ENCODE peak calls at places on chromosomes 13 and 19, in four cellular contexts. One of them, this sample, is unnamed.

GRCh38 chr19:30968210-30968609 is 381.0 kb downstream of the TSHZ3 start:
- DNase-seq in left ventricle myocardium inferior: no peak
- DNase-seq in Panc1: no peak
- DNase-seq in fibroblast of lung: no peak
- DNase-seq in this sample: no peak

GRCh38 chr19:5333581-5334365 is 6.8 kb downstream of the PTPRS start:
- DNase-seq in left ventricle myocardium inferior: no peak
- DNase-seq in Panc1: no peak
- DNase-seq in fibroblast of lung: no peak
- DNase-seq in this sample: no peak

GRCh38 chr13:111049791-111050538 is 65.1 kb upstream of the ARHGEF7 start:
- DNase-seq in Panc1: no peak
- DNase-seq in fibroblast of lung: peak
- DNase-seq in left ventricle myocardium inferior: no peak
- DNase-seq in this sample: peak

GRCh38 chr19:42132030-42132628 is at the start of gene POU2F2:
- DNase-seq in Panc1: no peak
- DNase-seq in left ventricle myocardium inferior: peak
- DNase-seq in fibroblast of lung: no peak
- DNase-seq in this sample: no peak

GRCh38 chr13:25904830-25905229 is 147.0 kb downstream of the SHISA2 start:
- DNase-seq in fibroblast of lung: no peak
- DNase-seq in Panc1: no peak
- DNase-seq in left ventricle myocardium inferior: no peak
- DNase-seq in this sample: no peak

GRCh38 chr19:8392017-8392591 is 1.9 kb downstream of the RAB11B start:
- DNase-seq in left ventricle myocardium inferior: peak
- DNase-seq in Panc1: no peak
- DNase-seq in fibroblast of lung: peak
- DNase-seq in this sample: no peak

GRCh38 chr13:70171151-70171550 is 62.9 kb upstream of the KLHL1 start:
- DNase-seq in left ventricle myocardium inferior: no peak
- DNase-seq in Panc1: no peak
- DNase-seq in fibroblast of lung: no peak
- DNase-seq in this sample: no peak

GRCh38 chr13:113598081-113598410 is 13.5 kb downstream of the TFDP1 start:
- DNase-seq in left ventricle myocardium inferior: no peak
- DNase-seq in fibroblast of lung: no peak
- DNase-seq in Panc1: no peak
- DNase-seq in this sample: no peak

GRCh38 chr13:77065456-77066147 is 38.6 kb upstream of the FBXL3 start:
- DNase-seq in Panc1: no peak
- DNase-seq in left ventricle myocardium inferior: no peak
- DNase-seq in fibroblast of lung: no peak
- DNase-seq in this sample: no peak

GRCh38 chr19:8334458-8335342 is 8.4 kb downstream of the KANK3 start:
- DNase-seq in Panc1: no peak
- DNase-seq in fibroblast of lung: peak
- DNase-seq in left ventricle myocardium inferior: peak
- DNase-seq in this sample: no peak

GRCh38 chr19:55493052-55493649 is 4.9 kb downstream of the SSC5D start:
- DNase-seq in left ventricle myocardium inferior: no peak
- DNase-seq in fibroblast of lung: no peak
- DNase-seq in Panc1: no peak
- DNase-seq in this sample: no peak

GRCh38 chr13:34166406-34166805 is 348.5 kb downstream of the RFC3 start:
- DNase-seq in fibroblast of lung: no peak
- DNase-seq in Panc1: no peak
- DNase-seq in left ventricle myocardium inferior: no peak
- DNase-seq in this sample: no peak

GRCh38 chr19:58510084-58510862 is 1.5 kb downstream of the SLC27A5 start:
- DNase-seq in left ventricle myocardium inferior: no peak
- DNase-seq in Panc1: no peak
- DNase-seq in fibroblast of lung: no peak
- DNase-seq in this sample: no peak

GRCh38 chr19:5826531-5827341 is 12.8 kb downstream of the FUT6 start:
- DNase-seq in Panc1: no peak
- DNase-seq in fibroblast of lung: peak
- DNase-seq in left ventricle myocardium inferior: peak
- DNase-seq in this sample: peak

GRCh38 chr13:50119593-50119992 is 104.3 kb downstream of the KCNRG start:
- DNase-seq in Panc1: no peak
- DNase-seq in left ventricle myocardium inferior: no peak
- DNase-seq in fibroblast of lung: peak
- DNase-seq in this sample: no peak

GRCh38 chr13:112714366-112714765 is 24.5 kb downstream of the ATP11A start:
- DNase-seq in fibroblast of lung: no peak
- DNase-seq in Panc1: no peak
- DNase-seq in left ventricle myocardium inferior: no peak
- DNase-seq in this sample: no peak

GRCh38 chr13:23852351-23852750 is 36.8 kb downstream of the MIPEP start:
- DNase-seq in Panc1: no peak
- DNase-seq in left ventricle myocardium inferior: no peak
- DNase-seq in fibroblast of lung: no peak
- DNase-seq in this sample: no peak

GRCh38 chr19:15265214-15265613 is 33.0 kb upstream of the EPHX3 start:
- DNase-seq in Panc1: no peak
- DNase-seq in fibroblast of lung: no peak
- DNase-seq in left ventricle myocardium inferior: no peak
- DNase-seq in this sample: no peak

GRCh38 chr19:31353826-31354225 is 4.6 kb upstream of the TSHZ3 start:
- DNase-seq in fibroblast of lung: no peak
- DNase-seq in Panc1: no peak
- DNase-seq in left ventricle myocardium inferior: no peak
- DNase-seq in this sample: no peak

GRCh38 chr13:99418663-99419140 is 82.6 kb upstream of the TM9SF2 start:
- DNase-seq in Panc1: no peak
- DNase-seq in fibroblast of lung: no peak
- DNase-seq in left ventricle myocardium inferior: no peak
- DNase-seq in this sample: no peak

GRCh38 chr19:1827566-1828278 is 15.6 kb upstream of the ATP8B3 start:
- DNase-seq in left ventricle myocardium inferior: no peak
- DNase-seq in Panc1: no peak
- DNase-seq in fibroblast of lung: no peak
- DNase-seq in this sample: no peak

GRCh38 chr19:38788478-38789243 is at the start of gene LGALS7B:
- DNase-seq in left ventricle myocardium inferior: no peak
- DNase-seq in Panc1: no peak
- DNase-seq in fibroblast of lung: no peak
- DNase-seq in this sample: no peak

GRCh38 chr19:48613024-48613851 is 1.6 kb downstream of the FAM83E start:
- DNase-seq in fibroblast of lung: no peak
- DNase-seq in left ventricle myocardium inferior: no peak
- DNase-seq in Panc1: no peak
- DNase-seq in this sample: no peak

GRCh38 chr19:17737690-17738153 is 13.6 kb upstream of the FCHO1 start:
- DNase-seq in left ventricle myocardium inferior: no peak
- DNase-seq in fibroblast of lung: peak
- DNase-seq in Panc1: no peak
- DNase-seq in this sample: no peak

GRCh38 chr19:58045411-58046050 is 11.7 kb downstream of the ZSCAN1 start:
- DNase-seq in left ventricle myocardium inferior: no peak
- DNase-seq in Panc1: no peak
- DNase-seq in fibroblast of lung: no peak
- DNase-seq in this sample: no peak

GRCh38 chr13:98525452-98525851 is 51.5 kb downstream of the STK24 start:
- DNase-seq in fibroblast of lung: no peak
- DNase-seq in left ventricle myocardium inferior: no peak
- DNase-seq in Panc1: no peak
- DNase-seq in this sample: no peak

GRCh38 chr19:30518965-30519606 is 146.9 kb downstream of the ZNF536 start:
- DNase-seq in fibroblast of lung: no peak
- DNase-seq in Panc1: no peak
- DNase-seq in left ventricle myocardium inferior: no peak
- DNase-seq in this sample: peak

GRCh38 chr13:99269627-99270252 is 11.6 kb upstream of the GPR18 start:
- DNase-seq in left ventricle myocardium inferior: no peak
- DNase-seq in fibroblast of lung: peak
- DNase-seq in Panc1: peak
- DNase-seq in this sample: no peak

GRCh38 chr13:111893071-111893606 is 173.8 kb upstream of the SOX1 start:
- DNase-seq in Panc1: no peak
- DNase-seq in left ventricle myocardium inferior: no peak
- DNase-seq in fibroblast of lung: no peak
- DNase-seq in this sample: peak

GRCh38 chr19:32676186-32676894 is 692 bp downstream of the RGS9BP start:
- DNase-seq in fibroblast of lung: no peak
- DNase-seq in left ventricle myocardium inferior: no peak
- DNase-seq in Panc1: no peak
- DNase-seq in this sample: no peak

GRCh38 chr19:1962674-1963073 is 21.7 kb downstream of the CSNK1G2 start:
- DNase-seq in left ventricle myocardium inferior: no peak
- DNase-seq in fibroblast of lung: no peak
- DNase-seq in Panc1: no peak
- DNase-seq in this sample: no peak

GRCh38 chr19:33175886-33176669 is 18.1 kb upstream of the LRP3 start:
- DNase-seq in fibroblast of lung: peak
- DNase-seq in Panc1: no peak
- DNase-seq in left ventricle myocardium inferior: no peak
- DNase-seq in this sample: peak

GRCh38 chr13:38180670-38181069 is 169.0 kb upstream of the UFM1 start:
- DNase-seq in fibroblast of lung: peak
- DNase-seq in left ventricle myocardium inferior: no peak
- DNase-seq in Panc1: no peak
- DNase-seq in this sample: no peak
- H3K4me3 ChIP-seq in fibroblast of lung: peak
- H3K4me3 ChIP-seq in left ventricle myocardium inferior: peak
- H3K4me3 ChIP-seq in Panc1: no peak
- H3K4me3 ChIP-seq in this sample: no peak

GRCh38 chr19:34273121-34273845 is 18.9 kb downstream of the GARRE1 start:
- DNase-seq in Panc1: no peak
- DNase-seq in left ventricle myocardium inferior: no peak
- DNase-seq in fibroblast of lung: no peak
- DNase-seq in this sample: no peak

GRCh38 chr19:34265221-34265650 is 10.9 kb downstream of the GARRE1 start:
- DNase-seq in fibroblast of lung: no peak
- DNase-seq in left ventricle myocardium inferior: peak
- DNase-seq in Panc1: no peak
- DNase-seq in this sample: no peak

GRCh38 chr19:34269489-34269888 is 15.1 kb downstream of the GARRE1 start:
- DNase-seq in Panc1: no peak
- DNase-seq in fibroblast of lung: no peak
- DNase-seq in left ventricle myocardium inferior: no peak
- DNase-seq in this sample: no peak

GRCh38 chr19:34269968-34270621 is 15.7 kb downstream of the GARRE1 start:
- DNase-seq in Panc1: no peak
- DNase-seq in fibroblast of lung: peak
- DNase-seq in left ventricle myocardium inferior: peak
- DNase-seq in this sample: peak

GRCh38 chr19:34269081-34269480 is 14.7 kb downstream of the GARRE1 start:
- DNase-seq in fibroblast of lung: no peak
- DNase-seq in Panc1: no peak
- DNase-seq in left ventricle myocardium inferior: no peak
- DNase-seq in this sample: no peak
- H3K4me3 ChIP-seq in fibroblast of lung: no peak
- H3K4me3 ChIP-seq in Panc1: no peak
- H3K4me3 ChIP-seq in left ventricle myocardium inferior: peak
- H3K4me3 ChIP-seq in this sample: no peak

GRCh38 chr19:610071-610800 is 20.6 kb downstream of the HCN2 start:
- DNase-seq in fibroblast of lung: no peak
- DNase-seq in left ventricle myocardium inferior: no peak
- DNase-seq in Panc1: no peak
- DNase-seq in this sample: no peak
- H3K4me3 ChIP-seq in fibroblast of lung: no peak
- H3K4me3 ChIP-seq in left ventricle myocardium inferior: peak
- H3K4me3 ChIP-seq in Panc1: no peak
- H3K4me3 ChIP-seq in this sample: no peak

GRCh38 chr19:35868823-35869326 is 501 bp downstream of the APLP1 start:
- DNase-seq in left ventricle myocardium inferior: no peak
- DNase-seq in fibroblast of lung: no peak
- DNase-seq in Panc1: no peak
- DNase-seq in this sample: no peak
- H3K4me3 ChIP-seq in left ventricle myocardium inferior: peak
- H3K4me3 ChIP-seq in fibroblast of lung: peak
- H3K4me3 ChIP-seq in Panc1: peak
- H3K4me3 ChIP-seq in this sample: peak

GRCh38 chr19:3367572-3368440 is 1.4 kb downstream of the NFIC start:
- DNase-seq in Panc1: no peak
- DNase-seq in left ventricle myocardium inferior: no peak
- DNase-seq in fibroblast of lung: no peak
- DNase-seq in this sample: no peak

GRCh38 chr19:3366761-3367571 is 583 bp downstream of the NFIC start:
- DNase-seq in fibroblast of lung: peak
- DNase-seq in left ventricle myocardium inferior: peak
- DNase-seq in Panc1: no peak
- DNase-seq in this sample: no peak

GRCh38 chr19:3369337-3370213 is 3.2 kb downstream of the NFIC start:
- DNase-seq in left ventricle myocardium inferior: peak
- DNase-seq in fibroblast of lung: peak
- DNase-seq in Panc1: no peak
- DNase-seq in this sample: no peak

GRCh38 chr19:3368848-3369336 is 2.5 kb downstream of the NFIC start:
- DNase-seq in left ventricle myocardium inferior: no peak
- DNase-seq in fibroblast of lung: peak
- DNase-seq in Panc1: no peak
- DNase-seq in this sample: no peak

GRCh38 chr19:3368441-3368795 is 2.0 kb downstream of the NFIC start:
- DNase-seq in left ventricle myocardium inferior: no peak
- DNase-seq in fibroblast of lung: no peak
- DNase-seq in Panc1: no peak
- DNase-seq in this sample: no peak
- H3K4me3 ChIP-seq in left ventricle myocardium inferior: peak
- H3K4me3 ChIP-seq in fibroblast of lung: peak
- H3K4me3 ChIP-seq in Panc1: peak
- H3K4me3 ChIP-seq in this sample: peak

GRCh38 chr13:40985596-40986327 is 33.4 kb downstream of the ELF1 start:
- DNase-seq in Panc1: no peak
- DNase-seq in left ventricle myocardium inferior: no peak
- DNase-seq in fibroblast of lung: no peak
- DNase-seq in this sample: no peak
- H3K4me3 ChIP-seq in Panc1: no peak
- H3K4me3 ChIP-seq in left ventricle myocardium inferior: peak
- H3K4me3 ChIP-seq in fibroblast of lung: no peak
- H3K4me3 ChIP-seq in this sample: no peak

DNA sequence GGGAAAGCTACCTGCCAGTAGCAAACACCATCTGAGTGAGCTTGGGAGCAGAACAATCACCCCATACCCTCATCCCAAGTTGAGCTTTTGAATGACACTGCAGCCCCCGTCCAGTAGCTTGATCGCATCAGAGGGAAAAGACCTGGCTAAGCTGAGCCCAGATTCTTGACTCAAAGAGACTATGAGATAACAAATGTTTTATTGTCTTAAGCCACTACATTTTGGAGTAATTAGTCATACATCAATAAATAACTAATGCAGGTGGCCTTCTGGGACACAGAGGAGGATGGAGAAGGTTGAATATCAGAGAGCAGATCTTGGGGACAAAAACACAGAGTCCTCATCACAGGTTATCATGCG is 24.6 kb upstream of the IGSF23 start:
- DNase-seq in left ventricle myocardium inferior: no peak
- DNase-seq in Panc1: peak
- DNase-seq in fibroblast of lung: no peak
- DNase-seq in this sample: no peak
- H3K4me3 ChIP-seq in left ventricle myocardium inferior: no peak
- H3K4me3 ChIP-seq in Panc1: no peak
- H3K4me3 ChIP-seq in fibroblast of lung: no peak
- H3K4me3 ChIP-seq in this sample: no peak

GRCh38 chr13:42038661-42039456 is 9.6 kb upstream of the DGKH start:
- DNase-seq in left ventricle myocardium inferior: no peak
- DNase-seq in Panc1: no peak
- DNase-seq in fibroblast of lung: no peak
- DNase-seq in this sample: no peak
- H3K4me3 ChIP-seq in left ventricle myocardium inferior: peak
- H3K4me3 ChIP-seq in Panc1: no peak
- H3K4me3 ChIP-seq in fibroblast of lung: peak
- H3K4me3 ChIP-seq in this sample: no peak